ENCODE peak calls at places on chromosomes 1 and 21, in eight cellular contexts. V, T, W, E, Z, Q, D and U are unnamed samples.

GRCh38 chr1:30599721-30600120 is 123.7 kb downstream of the MATN1 start:
- DNase-seq in Q (no peak), D (no peak), V (no peak), E (no peak), Z (no peak), T (no peak), W (no peak), U (no peak)

GRCh38 chr1:20633190-20634064 is at the start of gene PINK1:
- DNase-seq in D (peak), W (no peak), Z (no peak), V (peak), T (peak), Q (peak), E (peak), U (no peak)

GRCh38 chr1:11714831-11715574 is 20.9 kb upstream of the AGTRAP start:
- DNase-seq in Z (no peak), W (no peak), E (no peak), V (no peak), Q (no peak), D (no peak), T (no peak), U (no peak)

GRCh38 chr1:157153743-157154142 is 15.5 kb upstream of the ETV3 start:
- DNase-seq in D (no peak), W (no peak), E (no peak), Z (no peak), V (no peak), Q (no peak), T (no peak), U (no peak)

GRCh38 chr1:86515597-86515996 is 31.3 kb upstream of the CLCA4 start:
- DNase-seq in W (no peak), V (no peak), T (peak), Z (no peak), E (peak), Q (peak), D (no peak), U (no peak)

GRCh38 chr1:93033029-93033428 is 46.1 kb upstream of the MTF2 start:
- DNase-seq in V (no peak), W (no peak), Q (no peak), E (no peak), D (no peak), T (no peak), Z (no peak), U (no peak)

GRCh38 chr1:226691257-226691656 is 47.8 kb downstream of the ITPKB start:
- DNase-seq in V (no peak), D (peak), W (no peak), Q (no peak), Z (no peak), E (no peak), T (no peak), U (no peak)

GRCh38 chr1:244273845-244274619 is 177.7 kb downstream of the ADSS2 start:
- DNase-seq in T (no peak), V (no peak), E (peak), D (no peak), Z (peak), W (peak), Q (no peak), U (peak)

GRCh38 chr1:87402192-87403046 is 73.7 kb downstream of the LMO4 start:
- DNase-seq in W (peak), E (no peak), Q (no peak), D (no peak), V (no peak), T (no peak), Z (peak), U (peak)

GRCh38 chr1:224433671-224434446 is 738 bp downstream of the WDR26 start:
- DNase-seq in T (peak), Q (peak), W (no peak), E (no peak), Z (no peak), D (peak), V (peak), U (no peak)

GRCh38 chr21:43321611-43322010 is 105.3 kb downstream of the SIK1 start:
- DNase-seq in Z (no peak), W (no peak), D (no peak), Q (no peak), T (no peak), V (no peak), E (no peak), U (no peak)

GRCh38 chr1:11334261-11334804 is 61.3 kb downstream of the UBIAD1 start:
- DNase-seq in E (no peak), Z (no peak), T (no peak), V (no peak), Q (no peak), W (no peak), D (no peak), U (no peak)

GRCh38 chr21:34613679-34614442 is 1.1 kb downstream of the RCAN1 start:
- DNase-seq in T (no peak), Q (no peak), W (no peak), D (no peak), E (no peak), V (no peak), Z (no peak), U (no peak)

GRCh38 chr1:118911571-118911970 is 76.6 kb downstream of the TBX15 start:
- DNase-seq in T (no peak), V (no peak), E (no peak), W (no peak), D (no peak), Z (no peak), Q (no peak), U (no peak)

GRCh38 chr1:46094454-46094853 is 38.0 kb downstream of the PIK3R3 start:
- DNase-seq in W (no peak), E (no peak), T (no peak), Z (no peak), V (no peak), D (no peak), Q (no peak), U (no peak)

GRCh38 chr1:239998312-239998649 is 93.4 kb upstream of the FMN2 start:
- DNase-seq in W (no peak), Z (no peak), E (no peak), T (no peak), Q (no peak), V (no peak), D (no peak), U (no peak)

GRCh38 chr1:224259986-224260385 is 70.0 kb downstream of the NVL start:
- DNase-seq in Z (no peak), V (no peak), Q (no peak), E (no peak), T (no peak), W (no peak), D (no peak), U (no peak)

GRCh38 chr1:207304710-207305151 is 16.7 kb upstream of the CD55 start:
- DNase-seq in E (peak), V (no peak), D (no peak), T (no peak), Z (no peak), Q (no peak), W (no peak), U (no peak)

GRCh38 chr1:52928083-52928404 is 968 bp downstream of the SCP2 start:
- DNase-seq in E (no peak), T (no peak), Z (no peak), Q (peak), D (no peak), V (no peak), W (no peak), U (no peak)

GRCh38 chr1:6178751-6179563 is 1.2 kb downstream of the CHD5 start:
- DNase-seq in T (peak), Q (peak), D (no peak), W (no peak), Z (no peak), E (no peak), V (no peak), U (no peak)

GRCh38 chr1:31409946-31410858 is 2.8 kb upstream of the SERINC2 start:
- DNase-seq in D (no peak), Z (no peak), E (no peak), W (no peak), Q (no peak), T (no peak), V (no peak), U (no peak)

GRCh38 chr1:43077273-43077672 is 94.8 kb downstream of the EBNA1BP2 start:
- DNase-seq in W (no peak), Z (no peak), V (no peak), D (no peak), E (no peak), T (no peak), Q (peak), U (no peak)

GRCh38 chr1:218339267-218339831 is 5.8 kb upstream of the TGFB2 start:
- DNase-seq in W (no peak), V (no peak), D (no peak), E (peak), Z (no peak), Q (peak), T (no peak), U (no peak)

GRCh38 chr1:107232421-107232820 is 91.6 kb downstream of the NTNG1 start:
- DNase-seq in W (no peak), D (no peak), T (no peak), Q (no peak), E (no peak), V (no peak), Z (no peak), U (no peak)

GRCh38 chr1:66679140-66679539 is 73.1 kb upstream of the DYNLT5 start:
- DNase-seq in W (no peak), D (no peak), Q (no peak), T (no peak), Z (no peak), V (no peak), E (no peak), U (no peak)

GRCh38 chr1:237590381-237590780 is 300.3 kb downstream of the ZP4 start:
- DNase-seq in V (no peak), T (no peak), Q (no peak), D (no peak), W (no peak), Z (no peak), E (no peak), U (no peak)

GRCh38 chr1:23224721-23225648 is 7.7 kb upstream of the HTR1D start:
- DNase-seq in E (no peak), Q (peak), W (peak), T (no peak), Z (peak), D (no peak), V (no peak), U (peak)

GRCh38 chr1:94962745-94963265 is 35.9 kb upstream of the CNN3 start:
- DNase-seq in Z (no peak), E (no peak), W (no peak), Q (no peak), V (no peak), T (no peak), D (peak), U (no peak)

GRCh38 chr1:187244623-187245022 is 415.9 kb downstream of the PLA2G4A start:
- DNase-seq in Q (peak), V (no peak), Z (no peak), D (no peak), E (no peak), W (no peak), T (no peak), U (no peak)

GRCh38 chr1:11943619-11944018 is 9.1 kb downstream of the PLOD1 start:
- DNase-seq in D (no peak), T (no peak), E (no peak), W (no peak), Q (no peak), V (no peak), Z (no peak), U (no peak)

GRCh38 chr1:54159733-54160316 is 7.0 kb upstream of the CDCP2 start:
- DNase-seq in W (no peak), E (no peak), T (no peak), D (no peak), Q (no peak), Z (no peak), V (no peak), U (no peak)

GRCh38 chr1:224377676-224378006 is 21.0 kb downstream of the CNIH4 start:
- DNase-seq in E (no peak), Z (no peak), Q (no peak), W (no peak), T (no peak), D (no peak), V (no peak), U (no peak)

DNA sequence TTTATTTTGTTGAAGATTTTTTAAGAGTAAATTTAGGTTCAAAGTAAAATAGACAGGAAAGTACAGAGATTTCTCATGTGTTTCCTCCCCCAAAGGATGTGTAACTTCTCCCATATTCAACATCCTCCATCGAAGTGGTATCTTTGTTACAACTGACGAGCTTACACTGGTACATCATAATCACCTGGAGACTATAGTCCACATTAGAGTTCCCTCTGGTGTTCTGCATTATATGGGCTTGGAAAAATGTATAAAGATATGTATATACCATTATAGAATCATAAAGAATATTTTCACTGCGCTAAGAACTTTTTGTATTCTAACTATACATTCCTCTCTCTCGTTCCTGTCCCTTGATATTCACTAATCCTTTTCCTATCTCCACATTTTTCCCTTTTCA is 203.7 kb downstream of the AMY1C start:
- DNase-seq in V (no peak), D (no peak), W (no peak), Z (no peak), Q (no peak), T (no peak), E (no peak), U (no peak)
- TF ChIP-seq CTCF in V (no peak), D (no peak), W (no peak), Z (no peak), Q (no peak), T (no peak), E (no peak), U (no peak)

GRCh38 chr1:37123266-37123665 is 89.0 kb upstream of the GRIK3 start:
- DNase-seq in E (no peak), Q (no peak), D (no peak), V (no peak), T (no peak), W (no peak), Z (peak), U (no peak)
- TF ChIP-seq CTCF in E (no peak), Q (no peak), D (no peak), V (no peak), T (no peak), W (no peak), Z (no peak), U (no peak)

GRCh38 chr1:198054510-198054909 is 102.3 kb upstream of the NEK7 start:
- DNase-seq in D (no peak), Z (no peak), E (no peak), W (no peak), T (no peak), V (no peak), Q (no peak), U (no peak)

GRCh38 chr1:198056255-198056654 is 100.5 kb upstream of the NEK7 start:
- DNase-seq in Q (peak), D (no peak), V (no peak), T (peak), W (no peak), Z (no peak), E (peak), U (no peak)
- TF ChIP-seq CTCF in Q (peak), D (no peak), V (no peak), T (peak), W (peak), Z (peak), E (no peak), U (no peak)

DNA sequence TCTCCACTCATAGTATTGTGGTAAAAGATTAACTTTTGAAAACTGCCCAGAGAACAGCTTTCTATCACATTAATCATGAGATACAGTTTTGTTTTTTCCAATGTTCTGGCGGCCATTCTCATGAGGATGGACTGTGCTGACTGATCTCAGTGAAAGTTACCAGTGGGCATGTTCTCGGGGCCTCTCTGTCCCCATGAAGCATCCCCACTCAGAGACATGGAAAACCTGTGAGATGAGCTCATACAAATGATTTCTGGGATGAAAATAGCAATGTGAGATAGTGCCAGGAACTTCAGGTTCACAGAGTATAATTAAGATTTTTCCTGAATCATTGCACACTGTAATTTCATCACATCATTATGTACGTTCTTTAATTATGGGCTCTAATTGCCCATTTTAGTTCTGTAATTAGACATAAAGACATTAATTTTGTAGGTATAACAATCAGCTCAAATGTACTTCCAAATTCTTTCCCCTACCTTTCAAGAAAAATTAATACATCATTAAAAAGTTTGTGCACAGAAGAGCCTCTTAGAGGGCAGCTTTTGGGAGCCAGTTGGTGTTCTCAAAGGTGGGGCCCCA is 40.5 kb downstream of the DDR2 start:
- DNase-seq in V (no peak), T (no peak), E (no peak), Z (no peak), D (no peak), W (no peak), Q (no peak), U (no peak)
- TF ChIP-seq CTCF in V (no peak), T (no peak), E (no peak), Z (no peak), D (no peak), W (no peak), Q (no peak), U (no peak)

GRCh38 chr21:32412998-32413504 is 545 bp downstream of the EVA1C start:
- DNase-seq in E (no peak), W (no peak), Z (no peak), T (peak), Q (peak), V (peak), D (no peak), U (no peak)

GRCh38 chr21:32413697-32414578 is 1.4 kb downstream of the EVA1C start:
- DNase-seq in E (no peak), T (no peak), V (peak), Z (no peak), W (no peak), D (no peak), Q (no peak), U (no peak)

GRCh38 chr21:32415999-32416398 is 3.5 kb downstream of the EVA1C start:
- DNase-seq in Q (no peak), Z (no peak), V (no peak), T (no peak), W (no peak), D (no peak), E (no peak), U (no peak)

GRCh38 chr21:32415451-32415850 is 2.9 kb downstream of the EVA1C start:
- DNase-seq in V (no peak), Z (no peak), E (no peak), T (no peak), D (no peak), Q (no peak), W (no peak), U (no peak)

GRCh38 chr21:32414579-32415358 is 2.3 kb downstream of the EVA1C start:
- DNase-seq in Z (no peak), D (no peak), V (no peak), T (no peak), Q (no peak), E (no peak), W (no peak), U (no peak)
- TF ChIP-seq CTCF in Z (peak), D (no peak), V (peak), T (no peak), Q (peak), E (peak), W (peak), U (peak)

DNA sequence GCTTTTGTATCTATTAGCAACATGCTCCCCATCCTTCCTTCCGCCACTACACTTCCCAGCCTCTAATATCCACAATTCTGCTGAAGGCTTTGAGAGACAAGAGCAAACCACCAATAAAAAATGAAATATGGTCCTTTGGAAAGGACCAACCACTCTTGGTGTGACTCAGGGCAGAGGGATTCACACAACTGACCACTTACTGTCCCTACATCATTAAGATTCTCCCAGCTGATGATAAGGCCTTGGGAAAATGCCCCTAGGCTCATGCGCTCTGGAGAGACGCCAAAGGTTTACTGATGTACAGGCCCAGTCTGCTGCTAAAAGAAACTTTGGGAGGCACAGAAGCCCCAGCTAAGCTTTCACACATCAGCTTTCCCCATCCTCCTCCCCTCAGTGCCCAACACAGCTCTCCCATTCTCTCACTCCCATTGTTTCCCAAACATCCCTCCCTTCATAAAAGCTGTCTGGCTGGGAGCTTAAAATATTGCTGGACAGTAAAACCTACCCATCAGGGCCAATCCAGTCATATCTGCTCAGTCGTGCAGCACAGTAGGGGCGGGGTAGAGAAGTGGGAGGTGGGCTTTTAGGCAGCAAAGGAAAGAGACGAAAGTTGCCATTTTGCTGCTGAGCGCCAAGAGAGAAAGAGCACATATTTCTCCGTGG is at the start of gene GJA8:
- DNase-seq in Q (no peak), D (no peak), W (no peak), Z (no peak), V (no peak), E (no peak), T (no peak), U (no peak)
- TF ChIP-seq CTCF in Q (no peak), D (no peak), W (no peak), Z (no peak), V (no peak), E (no peak), T (no peak), U (no peak)

GRCh38 chr1:1861339-1861730 is 29.6 kb downstream of the GNB1 start:
- DNase-seq in D (no peak), Z (no peak), W (no peak), Q (no peak), E (no peak), V (no peak), T (no peak), U (no peak)

GRCh38 chr1:1862905-1863547 is 27.9 kb downstream of the GNB1 start:
- DNase-seq in V (no peak), D (no peak), T (no peak), E (no peak), Q (no peak), W (no peak), Z (no peak), U (no peak)

GRCh38 chr1:1853593-1854257 is 37.2 kb downstream of the GNB1 start:
- DNase-seq in V (no peak), D (no peak), Q (no peak), E (no peak), Z (no peak), T (no peak), W (no peak), U (no peak)

GRCh38 chr1:1857096-1857703 is 33.7 kb downstream of the GNB1 start:
- DNase-seq in V (no peak), Z (no peak), E (no peak), D (no peak), W (no peak), Q (no peak), T (no peak), U (no peak)

GRCh38 chr1:1858382-1859086 is 32.4 kb downstream of the GNB1 start:
- DNase-seq in Z (peak), V (peak), D (no peak), T (peak), E (peak), Q (peak), W (peak), U (peak)
- TF ChIP-seq CTCF in Z (peak), V (peak), D (peak), T (no peak), E (no peak), Q (peak), W (peak), U (peak)

GRCh38 chr1:183543619-183544204 is 46.5 kb downstream of the NCF2 start:
- DNase-seq in D (no peak), E (peak), V (no peak), W (peak), Z (peak), T (no peak), Q (peak), U (peak)
- TF ChIP-seq CTCF in D (peak), E (peak), V (peak), W (peak), Z (peak), T (no peak), Q (peak), U (peak)

DNA sequence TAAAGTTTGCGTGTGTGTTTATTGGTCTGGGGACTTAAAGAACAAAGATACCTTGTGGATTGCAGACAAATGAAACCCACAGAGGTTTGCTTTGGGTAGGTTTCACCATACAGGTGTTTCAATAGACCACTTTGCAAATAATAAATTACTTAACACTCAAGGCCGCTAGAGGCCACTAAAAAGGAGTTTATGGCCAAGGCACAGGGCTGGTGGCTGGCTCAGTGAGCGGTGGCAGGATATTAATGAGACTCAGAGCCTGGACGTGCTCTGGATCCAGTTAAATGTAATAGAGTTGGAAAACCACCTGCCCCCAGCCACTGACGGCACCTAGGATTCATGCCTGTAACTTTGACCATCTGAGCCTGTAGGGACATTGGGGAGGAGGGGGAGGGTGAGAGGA is 44.5 kb downstream of the LRRC38 start:
- DNase-seq in V (no peak), W (no peak), D (no peak), E (peak), T (peak), Z (no peak), Q (peak), U (no peak)
- TF ChIP-seq CTCF in V (no peak), W (no peak), D (no peak), E (no peak), T (no peak), Z (no peak), Q (peak), U (no peak)